ENCODE peak calls at places on chromosomes 2 and 18, in nine cellular contexts. J is Peyer's patch, R is suprapubic skin, S is breast epithelium, D is neural progenitor cell, W is mucosa of descending colon, F is A549, Z is left lung, C is tibial artery. U is an unnamed sample. For H3K4me1, the result is how much of the 10 kb centered on the place peaks cover.

GRCh38 chr18:35522130-35522959 is 24.6 kb upstream of the INO80C start:
- DNase-seq in D (no peak), C (no peak), J (no peak), R (no peak), Z (no peak), F (no peak), S (no peak), W (no peak), U (no peak)

GRCh38 chr2:118490323-118490722 is 357.1 kb downstream of the EN1 start:
- DNase-seq in W (no peak), J (no peak), Z (no peak), R (no peak), S (no peak), F (no peak), C (no peak), D (no peak), U (no peak)

GRCh38 chr18:8747440-8747937 is 42.1 kb downstream of the MTCL1 start:
- DNase-seq in W (no peak), D (no peak), R (no peak), C (no peak), Z (no peak), S (no peak), F (peak), J (no peak), U (no peak)

GRCh38 chr2:150732064-150732463 is 244.6 kb upstream of the RND3 start:
- DNase-seq in W (no peak), R (no peak), Z (no peak), S (no peak), J (no peak), D (no peak), F (peak), C (no peak), U (no peak)

GRCh38 chr18:10526211-10526949 is 553 bp downstream of the NAPG start:
- DNase-seq in J (peak), S (peak), W (peak), D (peak), C (peak), Z (peak), R (peak), F (peak), U (peak)

GRCh38 chr18:63970803-63971191 is 916 bp downstream of the SERPINB8 start:
- DNase-seq in W (peak), F (no peak), J (no peak), C (peak), R (peak), Z (peak), S (no peak), D (peak), U (peak)

GRCh38 chr2:219570924-219571310 is 422 bp downstream of the OBSL1 start:
- DNase-seq in J (no peak), C (no peak), W (no peak), Z (no peak), D (peak), R (no peak), S (no peak), F (no peak), U (no peak)

GRCh38 chr2:113240915-113241911 is 37.5 kb downstream of the PAX8 start:
- DNase-seq in S (no peak), Z (peak), D (no peak), R (peak), J (peak), W (peak), C (peak), F (peak), U (no peak)

GRCh38 chr2:176650101-176650500 is 380.9 kb downstream of the MTX2 start:
- DNase-seq in Z (no peak), F (no peak), R (no peak), C (no peak), J (no peak), W (no peak), S (no peak), D (no peak), U (no peak)

GRCh38 chr2:239223029-239223329 is 177.8 kb downstream of the HDAC4 start:
- DNase-seq in C (no peak), D (no peak), R (no peak), F (no peak), J (no peak), Z (no peak), S (no peak), W (no peak), U (no peak)

GRCh38 chr2:42809131-42809875 is 16.9 kb upstream of the HAAO start:
- DNase-seq in S (no peak), W (no peak), R (no peak), Z (peak), D (no peak), J (no peak), C (no peak), F (no peak), U (peak)

GRCh38 chr2:481388-481787 is 193.5 kb upstream of the ALKAL2 start:
- DNase-seq in R (no peak), J (no peak), C (no peak), Z (no peak), S (no peak), D (no peak), W (no peak), F (no peak), U (no peak)

GRCh38 chr18:43664487-43665008 is 387.3 kb upstream of the SYT4 start:
- DNase-seq in J (no peak), Z (no peak), S (no peak), C (no peak), D (no peak), W (no peak), F (no peak), R (no peak), U (no peak)

GRCh38 chr2:231683292-231683898 is 24.9 kb upstream of the PTMA start:
- DNase-seq in J (no peak), C (no peak), W (no peak), S (no peak), R (no peak), Z (no peak), D (peak), F (no peak), U (no peak)

GRCh38 chr2:151085101-151085640 is 176.5 kb downstream of the RBM43 start:
- DNase-seq in C (no peak), Z (no peak), R (no peak), F (no peak), J (no peak), S (no peak), D (no peak), W (no peak), U (no peak)

GRCh38 chr2:1907283-1907682 is 163.0 kb upstream of the PXDN start:
- DNase-seq in J (no peak), S (no peak), C (no peak), Z (no peak), R (no peak), W (no peak), D (no peak), F (no peak), U (no peak)

GRCh38 chr18:2515908-2516625 is 55.2 kb downstream of the METTL4 start:
- DNase-seq in C (no peak), R (no peak), D (no peak), Z (no peak), W (no peak), S (no peak), F (peak), J (no peak), U (no peak)

GRCh38 chr2:156333951-156334495 is 1.5 kb upstream of the NR4A2 start:
- DNase-seq in W (peak), D (peak), C (peak), Z (peak), S (peak), R (peak), F (peak), J (peak), U (peak)

GRCh38 chr18:3826021-3826420 is 376.0 kb downstream of the TGIF1 start:
- DNase-seq in W (no peak), R (no peak), C (no peak), F (no peak), J (no peak), S (no peak), Z (no peak), D (no peak), U (no peak)

GRCh38 chr2:38523728-38524437 is 78.8 kb downstream of the HNRNPLL start:
- DNase-seq in J (no peak), C (no peak), S (no peak), Z (no peak), F (no peak), R (no peak), W (no peak), D (peak), U (no peak)

GRCh38 chr2:12726271-12726670 is 9.5 kb downstream of the TRIB2 start:
- DNase-seq in R (no peak), C (no peak), S (no peak), D (no peak), W (no peak), F (no peak), J (no peak), Z (no peak), U (no peak)

GRCh38 chr2:216115224-216115582 is 6.1 kb downstream of the XRCC5 start:
- DNase-seq in J (no peak), F (peak), Z (no peak), D (peak), C (no peak), S (no peak), W (no peak), R (no peak), U (no peak)

GRCh38 chr2:63984606-63985359 is 34.4 kb downstream of the VPS54 start:
- DNase-seq in F (peak), S (no peak), C (no peak), D (no peak), Z (no peak), W (no peak), R (no peak), J (no peak), U (no peak)

GRCh38 chr2:31414601-31415241 is at the start of gene XDH:
- DNase-seq in C (no peak), Z (no peak), W (peak), D (no peak), R (no peak), J (no peak), S (no peak), F (peak), U (peak)

GRCh38 chr2:26674771-26675170 is 17.8 kb upstream of the KCNK3 start:
- DNase-seq in D (no peak), S (peak), Z (peak), F (no peak), R (no peak), W (no peak), C (peak), J (no peak), U (no peak)

GRCh38 chr2:201854221-201854801 is 48.0 kb downstream of the CDK15 start:
- DNase-seq in D (no peak), C (no peak), W (no peak), Z (no peak), S (no peak), J (no peak), R (no peak), F (no peak), U (no peak)

GRCh38 chr18:58639751-58640427 is 11.0 kb upstream of the ALPK2 start:
- DNase-seq in J (no peak), F (no peak), D (no peak), R (no peak), S (no peak), W (no peak), C (no peak), Z (no peak), U (no peak)

GRCh38 chr2:232878855-232879617 is 9.0 kb downstream of the SNORC start:
- DNase-seq in D (no peak), Z (no peak), F (no peak), R (no peak), W (no peak), C (no peak), S (peak), J (no peak), U (no peak)

GRCh38 chr2:237441605-237442004 is 27.6 kb upstream of the COL6A3 start:
- DNase-seq in W (no peak), F (no peak), S (no peak), J (no peak), C (no peak), Z (no peak), D (no peak), R (peak), U (no peak)

GRCh38 chr18:23071285-23071684 is 64.0 kb upstream of the CABLES1 start:
- DNase-seq in Z (peak), D (no peak), S (no peak), W (peak), F (no peak), C (no peak), J (peak), R (no peak), U (peak)

GRCh38 chr2:164560181-164560792 is 61.0 kb downstream of the GRB14 start:
- DNase-seq in D (peak), J (no peak), Z (no peak), C (no peak), F (peak), R (no peak), W (no peak), S (no peak), U (no peak)

GRCh38 chr2:204533629-204534370 is 11.5 kb upstream of the PARD3B start:
- DNase-seq in F (peak), D (no peak), Z (no peak), S (no peak), J (no peak), C (no peak), R (no peak), W (no peak), U (peak)

GRCh38 chr18:61731693-61732376 is 161.0 kb downstream of the RNF152 start:
- DNase-seq in F (no peak), R (no peak), C (peak), Z (no peak), S (no peak), W (no peak), D (no peak), J (no peak), U (no peak)

GRCh38 chr18:27605107-27605834 is 420.2 kb upstream of the CHST9 start:
- DNase-seq in R (no peak), D (peak), J (no peak), F (peak), W (no peak), Z (peak), C (no peak), S (no peak), U (peak)

GRCh38 chr2:235170536-235171510 is 219.0 kb downstream of the SH3BP4 start:
- DNase-seq in D (peak), Z (no peak), J (no peak), C (no peak), S (no peak), W (no peak), F (peak), R (no peak), U (no peak)

DNA sequence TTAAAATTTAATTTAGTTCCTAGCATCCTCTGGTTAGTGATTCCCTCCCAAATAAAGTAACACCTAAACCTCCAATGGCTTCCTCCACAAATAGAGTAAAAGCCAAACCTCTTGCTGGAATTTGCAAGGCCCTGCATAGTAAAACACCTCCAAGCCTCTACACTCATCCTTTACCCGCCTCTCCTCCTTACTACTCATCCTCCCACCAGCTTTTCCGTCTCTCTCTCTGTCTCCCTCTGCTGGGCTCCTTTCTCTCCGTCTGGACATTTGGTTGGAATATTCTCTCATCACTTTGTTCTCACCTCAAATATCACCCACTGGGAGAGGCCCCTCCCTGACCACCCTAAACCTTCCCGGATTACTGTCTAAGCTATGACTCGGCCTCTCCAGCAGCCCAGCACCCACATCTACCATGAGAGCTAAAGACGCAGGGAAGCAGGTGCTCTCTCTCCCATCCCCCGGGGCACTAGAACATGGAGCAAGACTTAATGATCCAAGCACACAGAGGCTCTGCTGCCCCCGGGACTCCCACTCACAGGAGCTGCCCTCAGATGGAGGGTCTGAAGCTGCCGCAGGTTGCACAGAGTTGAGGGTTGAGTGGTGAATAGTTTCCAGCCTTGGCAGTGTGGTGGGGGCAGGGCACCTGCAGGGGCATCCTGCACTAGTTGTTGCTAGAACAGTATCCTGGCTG is 167.2 kb downstream of the FBXO15 start:
- DNase-seq in S (no peak), F (peak), R (no peak), W (no peak), J (no peak), C (no peak), Z (no peak), D (peak), U (no peak)
- TF ChIP-seq CTCF in S (no peak), F (peak), R (no peak), W (no peak), J (no peak), C (no peak), Z (no peak), D (peak), U (no peak)

GRCh38 chr2:148971547-148971946 is 67.0 kb upstream of the LYPD6B start:
- DNase-seq in R (no peak), J (no peak), Z (no peak), C (no peak), D (no peak), W (no peak), S (no peak), F (no peak), U (no peak)

GRCh38 chr2:148967484-148967883 is 71.0 kb upstream of the LYPD6B start:
- DNase-seq in R (no peak), Z (no peak), F (no peak), W (no peak), J (no peak), D (peak), C (no peak), S (no peak), U (no peak)

GRCh38 chr2:148968776-148969175 is 69.7 kb upstream of the LYPD6B start:
- DNase-seq in S (no peak), J (no peak), D (peak), F (no peak), R (no peak), C (no peak), Z (no peak), W (no peak), U (no peak)

GRCh38 chr2:148970393-148970792 is 68.1 kb upstream of the LYPD6B start:
- DNase-seq in R (no peak), W (no peak), Z (no peak), C (no peak), D (no peak), F (no peak), J (no peak), S (no peak), U (no peak)

GRCh38 chr2:148969585-148970180 is 68.8 kb upstream of the LYPD6B start:
- DNase-seq in S (no peak), F (no peak), Z (no peak), R (no peak), J (no peak), D (no peak), W (no peak), C (no peak), U (no peak)
- H3K4me1 ChIP-seq in S (under half), F (under half), Z (under half), R (under half), J (under half), D (under half), W (under half), C (under half), U (under half)

GRCh38 chr2:190182071-190182524 is 119.6 kb upstream of the MSTN start:
- DNase-seq in W (no peak), D (no peak), R (no peak), F (no peak), Z (no peak), J (no peak), C (no peak), S (no peak), U (no peak)

GRCh38 chr2:190181066-190181681 is 118.6 kb upstream of the MSTN start:
- DNase-seq in Z (no peak), R (peak), J (no peak), S (no peak), D (no peak), C (no peak), W (no peak), F (no peak), U (no peak)

GRCh38 chr2:190185380-190185779 is 122.9 kb upstream of the MSTN start:
- DNase-seq in W (no peak), Z (no peak), C (no peak), F (no peak), R (no peak), D (no peak), J (no peak), S (no peak), U (no peak)

GRCh38 chr2:190184460-190184859 is 121.9 kb upstream of the MSTN start:
- DNase-seq in F (no peak), W (no peak), S (no peak), D (no peak), R (no peak), C (no peak), Z (no peak), J (no peak), U (no peak)

DNA sequence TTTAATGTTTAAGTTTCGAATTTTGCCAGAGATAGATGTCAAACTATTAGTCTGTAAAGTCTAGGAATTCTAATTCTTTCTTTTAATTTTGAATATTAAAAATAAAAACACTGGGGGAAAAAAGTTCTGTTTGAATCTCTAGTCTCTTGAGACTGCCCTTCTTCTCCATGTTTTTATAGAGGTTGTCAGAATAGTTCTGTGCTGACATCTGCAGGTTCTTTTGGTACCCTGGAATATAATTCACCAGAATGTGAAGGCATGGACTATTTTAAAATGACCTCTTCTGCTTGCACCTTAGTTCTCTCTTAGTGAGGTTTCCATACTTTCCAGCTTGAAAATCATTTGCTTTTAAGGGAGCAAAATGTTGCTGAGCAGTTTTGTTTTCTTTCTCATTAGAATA is 121.0 kb upstream of the MSTN start:
- DNase-seq in F (no peak), Z (no peak), D (no peak), J (no peak), W (no peak), R (no peak), C (no peak), S (no peak), U (no peak)
- TF ChIP-seq CTCF in F (no peak), Z (no peak), D (no peak), J (no peak), W (no peak), R (no peak), C (no peak), S (no peak), U (no peak)

DNA sequence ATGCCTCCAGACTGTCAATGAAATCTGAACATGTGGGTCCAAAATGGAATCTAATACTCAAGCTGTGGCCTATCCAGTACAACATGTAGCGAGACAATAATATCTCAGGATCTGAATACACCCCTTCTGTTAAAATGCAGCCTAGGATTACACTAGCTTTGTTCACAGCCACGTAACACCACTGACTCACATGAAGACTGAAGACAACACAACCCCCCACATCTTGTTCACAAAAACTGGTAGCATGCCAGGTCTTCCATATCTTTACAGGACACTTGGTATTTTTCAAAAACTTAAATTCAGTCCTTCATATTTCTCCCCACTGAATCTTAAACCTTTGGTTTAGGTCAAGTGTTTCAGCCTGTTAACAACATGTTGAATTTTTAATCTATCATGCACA is 84.2 kb downstream of the SLC8A1 start:
- DNase-seq in Z (no peak), D (no peak), C (no peak), F (no peak), J (no peak), S (no peak), W (no peak), R (no peak), U (no peak)
- H3K4me1 ChIP-seq in Z (under half), D (under half), C (under half), F (under half), J (under half), S (under half), W (under half), R (under half), U (under half)

GRCh38 chr18:79906706-79907105 is 44.7 kb downstream of the SLC66A2 start:
- DNase-seq in D (no peak), W (no peak), C (no peak), R (no peak), J (no peak), S (no peak), F (no peak), Z (no peak), U (no peak)

GRCh38 chr18:79905389-79905911 is 46.0 kb downstream of the SLC66A2 start:
- DNase-seq in J (no peak), Z (peak), S (no peak), D (no peak), W (no peak), R (peak), C (peak), F (no peak), U (no peak)

GRCh38 chr18:79904357-79905147 is 46.9 kb downstream of the SLC66A2 start:
- DNase-seq in Z (no peak), S (no peak), W (no peak), F (no peak), J (no peak), D (no peak), C (peak), R (peak), U (no peak)

GRCh38 chr18:79903787-79904356 is 47.6 kb downstream of the SLC66A2 start:
- DNase-seq in R (peak), D (no peak), Z (peak), F (no peak), C (peak), S (no peak), W (no peak), J (no peak), U (no peak)

GRCh38 chr18:79905993-79906392 is 45.5 kb downstream of the SLC66A2 start:
- DNase-seq in S (no peak), C (no peak), W (no peak), J (no peak), F (no peak), R (no peak), Z (no peak), D (no peak), U (no peak)
- TF ChIP-seq CTCF in S (no peak), C (no peak), W (no peak), J (no peak), F (no peak), R (no peak), Z (no peak), D (no peak), U (no peak)